ENCODE peak calls at places on chromosome 1, in nine cellular contexts. One of them, this sample, is unnamed.

GRCh38 chr1:116379057-116379630 is 6.1 kb downstream of the ATP1A1 start:
- DNase-seq in neuronal stem cell: no peak
- DNase-seq in brain microvascular endothelial cell: no peak
- DNase-seq in fibroblast of lung: no peak
- DNase-seq in AG04450: no peak
- DNase-seq in suprapubic skin: no peak
- DNase-seq in left ventricle myocardium inferior: no peak
- DNase-seq in tibial nerve: no peak
- DNase-seq in PC-3: no peak
- DNase-seq in this sample: no peak

GRCh38 chr1:1881727-1882126 is 9.2 kb downstream of the GNB1 start:
- DNase-seq in neuronal stem cell: no peak
- DNase-seq in brain microvascular endothelial cell: no peak
- DNase-seq in fibroblast of lung: no peak
- DNase-seq in AG04450: no peak
- DNase-seq in suprapubic skin: no peak
- DNase-seq in left ventricle myocardium inferior: no peak
- DNase-seq in tibial nerve: no peak
- DNase-seq in PC-3: no peak
- DNase-seq in this sample: no peak

GRCh38 chr1:224710196-224710595 is 94.1 kb downstream of the CNIH3 start:
- DNase-seq in neuronal stem cell: no peak
- DNase-seq in brain microvascular endothelial cell: no peak
- DNase-seq in fibroblast of lung: peak; percentile 68
- DNase-seq in AG04450: no peak
- DNase-seq in suprapubic skin: no peak
- DNase-seq in left ventricle myocardium inferior: no peak
- DNase-seq in tibial nerve: no peak
- DNase-seq in PC-3: peak; percentile 17
- DNase-seq in this sample: no peak

GRCh38 chr1:227729144-227729880 is 5.8 kb downstream of the JMJD4 start:
- DNase-seq in neuronal stem cell: no peak
- DNase-seq in brain microvascular endothelial cell: no peak
- DNase-seq in fibroblast of lung: no peak
- DNase-seq in AG04450: no peak
- DNase-seq in suprapubic skin: no peak
- DNase-seq in left ventricle myocardium inferior: no peak
- DNase-seq in tibial nerve: no peak
- DNase-seq in PC-3: peak; percentile 25
- DNase-seq in this sample: no peak

GRCh38 chr1:87451229-87451900 is 122.7 kb downstream of the LMO4 start:
- DNase-seq in neuronal stem cell: no peak
- DNase-seq in brain microvascular endothelial cell: peak; percentile 2
- DNase-seq in fibroblast of lung: peak; percentile 12
- DNase-seq in AG04450: peak; percentile 7
- DNase-seq in suprapubic skin: no peak
- DNase-seq in left ventricle myocardium inferior: no peak
- DNase-seq in tibial nerve: no peak
- DNase-seq in PC-3: no peak
- DNase-seq in this sample: no peak

GRCh38 chr1:201254625-201255469 is 28.5 kb upstream of the PKP1 start:
- DNase-seq in neuronal stem cell: peak; percentile 73
- DNase-seq in brain microvascular endothelial cell: no peak
- DNase-seq in fibroblast of lung: peak; percentile 28
- DNase-seq in AG04450: no peak
- DNase-seq in suprapubic skin: peak; percentile 82
- DNase-seq in left ventricle myocardium inferior: peak; percentile 56
- DNase-seq in tibial nerve: peak; percentile 61
- DNase-seq in PC-3: peak; percentile 98
- DNase-seq in this sample: peak; percentile 15

GRCh38 chr1:232602622-232603021 is 27.3 kb downstream of the SIPA1L2 start:
- DNase-seq in neuronal stem cell: no peak
- DNase-seq in brain microvascular endothelial cell: no peak
- DNase-seq in fibroblast of lung: no peak
- DNase-seq in AG04450: no peak
- DNase-seq in suprapubic skin: no peak
- DNase-seq in left ventricle myocardium inferior: no peak
- DNase-seq in tibial nerve: no peak
- DNase-seq in PC-3: no peak
- DNase-seq in this sample: no peak

GRCh38 chr1:125065821-125066180 is 3881.0 kb downstream of the SRGAP2C start:
- DNase-seq in neuronal stem cell: no peak
- DNase-seq in brain microvascular endothelial cell: no peak
- DNase-seq in fibroblast of lung: no peak
- DNase-seq in AG04450: no peak
- DNase-seq in suprapubic skin: peak; percentile 64
- DNase-seq in left ventricle myocardium inferior: no peak
- DNase-seq in tibial nerve: no peak
- DNase-seq in PC-3: no peak
- DNase-seq in this sample: no peak

GRCh38 chr1:80892452-80892995 is 908.2 kb upstream of the ADGRL2 start:
- DNase-seq in neuronal stem cell: peak; percentile 12
- DNase-seq in brain microvascular endothelial cell: no peak
- DNase-seq in fibroblast of lung: peak; percentile 21
- DNase-seq in AG04450: no peak
- DNase-seq in suprapubic skin: no peak
- DNase-seq in left ventricle myocardium inferior: no peak
- DNase-seq in tibial nerve: no peak
- DNase-seq in PC-3: no peak
- DNase-seq in this sample: no peak

GRCh38 chr1:97433520-97434175 is 487.2 kb downstream of the DPYD start:
- DNase-seq in neuronal stem cell: no peak
- DNase-seq in brain microvascular endothelial cell: peak; percentile 9
- DNase-seq in fibroblast of lung: peak; percentile 95
- DNase-seq in AG04450: peak; percentile 66
- DNase-seq in suprapubic skin: no peak
- DNase-seq in left ventricle myocardium inferior: no peak
- DNase-seq in tibial nerve: no peak
- DNase-seq in PC-3: peak; percentile 29
- DNase-seq in this sample: no peak

GRCh38 chr1:228156518-228156875 is 6.8 kb downstream of the GJC2 start:
- DNase-seq in neuronal stem cell: no peak
- DNase-seq in brain microvascular endothelial cell: no peak
- DNase-seq in fibroblast of lung: no peak
- DNase-seq in AG04450: no peak
- DNase-seq in suprapubic skin: no peak
- DNase-seq in left ventricle myocardium inferior: peak; percentile 9
- DNase-seq in tibial nerve: no peak
- DNase-seq in PC-3: no peak
- DNase-seq in this sample: no peak

GRCh38 chr1:7962011-7962335 is 462 bp downstream of the PARK7 start:
- DNase-seq in neuronal stem cell: no peak
- DNase-seq in brain microvascular endothelial cell: no peak
- DNase-seq in fibroblast of lung: no peak
- DNase-seq in AG04450: no peak
- DNase-seq in suprapubic skin: no peak
- DNase-seq in left ventricle myocardium inferior: no peak
- DNase-seq in tibial nerve: no peak
- DNase-seq in PC-3: no peak
- DNase-seq in this sample: no peak

DNA sequence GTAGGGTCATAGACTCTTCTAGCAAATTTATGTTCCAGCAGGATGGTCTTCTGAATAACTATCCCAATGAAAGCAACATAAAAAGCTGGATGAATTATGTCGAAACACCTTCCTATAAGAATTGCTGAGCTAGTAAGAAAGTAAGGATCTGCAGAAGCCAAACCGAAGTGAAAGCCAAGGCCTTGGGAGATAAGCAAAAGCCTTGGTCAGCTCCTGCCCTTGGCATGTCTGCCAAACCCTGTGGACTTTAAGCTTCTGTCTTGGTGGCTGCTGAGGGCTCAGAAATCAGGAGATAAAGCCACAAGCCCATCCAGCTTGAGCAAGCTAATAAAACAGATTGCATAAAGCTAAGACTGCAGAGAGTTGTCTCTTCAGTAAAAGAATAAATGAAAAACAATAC is 81.2 kb upstream of the KCND3 start:
- DNase-seq in neuronal stem cell: no peak
- DNase-seq in brain microvascular endothelial cell: no peak
- DNase-seq in fibroblast of lung: no peak
- DNase-seq in AG04450: no peak
- DNase-seq in suprapubic skin: no peak
- DNase-seq in left ventricle myocardium inferior: no peak
- DNase-seq in tibial nerve: no peak
- DNase-seq in PC-3: no peak
- DNase-seq in this sample: no peak
- H3K27me3 ChIP-seq in neuronal stem cell: no peaks in the 10 kb centered on the region
- H3K27me3 ChIP-seq in brain microvascular endothelial cell: no peaks in the 10 kb centered on the region
- H3K27me3 ChIP-seq in fibroblast of lung: no peaks in the 10 kb centered on the region
- H3K27me3 ChIP-seq in AG04450: no peaks in the 10 kb centered on the region
- H3K27me3 ChIP-seq in suprapubic skin: no peaks in the 10 kb centered on the region
- H3K27me3 ChIP-seq in left ventricle myocardium inferior: peaks cover 5% of the 10 kb centered on the region
- H3K27me3 ChIP-seq in tibial nerve: no peaks in the 10 kb centered on the region
- H3K27me3 ChIP-seq in PC-3: peaks cover 17% of the 10 kb centered on the region
- H3K27me3 ChIP-seq in this sample: no peaks in the 10 kb centered on the region

GRCh38 chr1:161290779-161291178 is 19.0 kb downstream of the MPZ start:
- DNase-seq in neuronal stem cell: no peak
- DNase-seq in brain microvascular endothelial cell: no peak
- DNase-seq in fibroblast of lung: no peak
- DNase-seq in AG04450: no peak
- DNase-seq in suprapubic skin: no peak
- DNase-seq in left ventricle myocardium inferior: no peak
- DNase-seq in tibial nerve: no peak
- DNase-seq in PC-3: no peak
- DNase-seq in this sample: no peak

GRCh38 chr1:161285519-161285918 is 24.2 kb downstream of the MPZ start:
- DNase-seq in neuronal stem cell: no peak
- DNase-seq in brain microvascular endothelial cell: no peak
- DNase-seq in fibroblast of lung: no peak
- DNase-seq in AG04450: no peak
- DNase-seq in suprapubic skin: no peak
- DNase-seq in left ventricle myocardium inferior: no peak
- DNase-seq in tibial nerve: no peak
- DNase-seq in PC-3: no peak
- DNase-seq in this sample: no peak

GRCh38 chr1:161287482-161288054 is 22.2 kb downstream of the MPZ start:
- DNase-seq in neuronal stem cell: no peak
- DNase-seq in brain microvascular endothelial cell: no peak
- DNase-seq in fibroblast of lung: no peak
- DNase-seq in AG04450: no peak
- DNase-seq in suprapubic skin: no peak
- DNase-seq in left ventricle myocardium inferior: no peak
- DNase-seq in tibial nerve: no peak
- DNase-seq in PC-3: no peak
- DNase-seq in this sample: peak; percentile 57

GRCh38 chr1:161285113-161285512 is 24.7 kb downstream of the MPZ start:
- DNase-seq in neuronal stem cell: no peak
- DNase-seq in brain microvascular endothelial cell: no peak
- DNase-seq in fibroblast of lung: no peak
- DNase-seq in AG04450: no peak
- DNase-seq in suprapubic skin: no peak
- DNase-seq in left ventricle myocardium inferior: no peak
- DNase-seq in tibial nerve: no peak
- DNase-seq in PC-3: no peak
- DNase-seq in this sample: no peak
- H3K27me3 ChIP-seq in neuronal stem cell: peaks cover 18% of the 10 kb centered on the region
- H3K27me3 ChIP-seq in brain microvascular endothelial cell: peaks cover 17% of the 10 kb centered on the region
- H3K27me3 ChIP-seq in fibroblast of lung: peaks cover 2% of the 10 kb centered on the region
- H3K27me3 ChIP-seq in AG04450: peaks cover 17% of the 10 kb centered on the region
- H3K27me3 ChIP-seq in suprapubic skin: no peaks in the 10 kb centered on the region
- H3K27me3 ChIP-seq in left ventricle myocardium inferior: peaks cover 4% of the 10 kb centered on the region
- H3K27me3 ChIP-seq in tibial nerve: no peaks in the 10 kb centered on the region
- H3K27me3 ChIP-seq in PC-3: peaks cover 49% of the 10 kb centered on the region
- H3K27me3 ChIP-seq in this sample: no peaks in the 10 kb centered on the region

DNA sequence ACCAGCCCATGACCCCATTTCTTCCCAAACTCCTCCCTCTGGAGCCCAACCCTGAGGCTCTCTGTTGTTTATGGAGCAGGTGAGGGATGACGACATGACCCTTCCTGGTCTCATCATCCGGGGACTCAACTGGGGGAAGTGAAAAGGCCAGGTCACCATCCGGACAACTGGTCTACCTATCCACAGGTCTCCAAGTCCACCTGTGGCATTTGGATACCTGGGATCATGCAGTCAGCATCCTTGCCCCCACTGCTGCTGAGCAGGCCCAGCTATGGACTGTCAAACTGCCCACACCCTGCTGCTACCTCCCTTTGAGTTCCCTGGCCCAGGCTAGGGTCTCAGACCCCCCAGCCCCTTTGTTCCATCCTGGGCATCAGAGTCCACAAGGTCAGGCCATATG is 60.0 kb upstream of the LAPTM5 start:
- DNase-seq in neuronal stem cell: no peak
- DNase-seq in brain microvascular endothelial cell: no peak
- DNase-seq in fibroblast of lung: no peak
- DNase-seq in AG04450: no peak
- DNase-seq in suprapubic skin: no peak
- DNase-seq in left ventricle myocardium inferior: no peak
- DNase-seq in tibial nerve: no peak
- DNase-seq in PC-3: no peak
- DNase-seq in this sample: no peak
- H3K27me3 ChIP-seq in neuronal stem cell: no peaks in the 10 kb centered on the region
- H3K27me3 ChIP-seq in brain microvascular endothelial cell: no peaks in the 10 kb centered on the region
- H3K27me3 ChIP-seq in fibroblast of lung: peaks cover 2% of the 10 kb centered on the region
- H3K27me3 ChIP-seq in AG04450: no peaks in the 10 kb centered on the region
- H3K27me3 ChIP-seq in suprapubic skin: peaks cover 33% of the 10 kb centered on the region
- H3K27me3 ChIP-seq in left ventricle myocardium inferior: peaks cover 30% of the 10 kb centered on the region
- H3K27me3 ChIP-seq in tibial nerve: no peaks in the 10 kb centered on the region
- H3K27me3 ChIP-seq in PC-3: no peaks in the 10 kb centered on the region
- H3K27me3 ChIP-seq in this sample: peaks cover 3% of the 10 kb centered on the region

GRCh38 chr1:78854556-78854955 is 152.0 kb downstream of the ADGRL4 start:
- DNase-seq in neuronal stem cell: no peak
- DNase-seq in brain microvascular endothelial cell: no peak
- DNase-seq in fibroblast of lung: no peak
- DNase-seq in AG04450: no peak
- DNase-seq in suprapubic skin: no peak
- DNase-seq in left ventricle myocardium inferior: no peak
- DNase-seq in tibial nerve: no peak
- DNase-seq in PC-3: no peak
- DNase-seq in this sample: no peak
- H3K27me3 ChIP-seq in neuronal stem cell: no peaks in the 10 kb centered on the region
- H3K27me3 ChIP-seq in brain microvascular endothelial cell: no peaks in the 10 kb centered on the region
- H3K27me3 ChIP-seq in fibroblast of lung: no peaks in the 10 kb centered on the region
- H3K27me3 ChIP-seq in AG04450: no peaks in the 10 kb centered on the region
- H3K27me3 ChIP-seq in suprapubic skin: no peaks in the 10 kb centered on the region
- H3K27me3 ChIP-seq in left ventricle myocardium inferior: no peaks in the 10 kb centered on the region
- H3K27me3 ChIP-seq in tibial nerve: no peaks in the 10 kb centered on the region
- H3K27me3 ChIP-seq in PC-3: no peaks in the 10 kb centered on the region
- H3K27me3 ChIP-seq in this sample: no peaks in the 10 kb centered on the region

DNA sequence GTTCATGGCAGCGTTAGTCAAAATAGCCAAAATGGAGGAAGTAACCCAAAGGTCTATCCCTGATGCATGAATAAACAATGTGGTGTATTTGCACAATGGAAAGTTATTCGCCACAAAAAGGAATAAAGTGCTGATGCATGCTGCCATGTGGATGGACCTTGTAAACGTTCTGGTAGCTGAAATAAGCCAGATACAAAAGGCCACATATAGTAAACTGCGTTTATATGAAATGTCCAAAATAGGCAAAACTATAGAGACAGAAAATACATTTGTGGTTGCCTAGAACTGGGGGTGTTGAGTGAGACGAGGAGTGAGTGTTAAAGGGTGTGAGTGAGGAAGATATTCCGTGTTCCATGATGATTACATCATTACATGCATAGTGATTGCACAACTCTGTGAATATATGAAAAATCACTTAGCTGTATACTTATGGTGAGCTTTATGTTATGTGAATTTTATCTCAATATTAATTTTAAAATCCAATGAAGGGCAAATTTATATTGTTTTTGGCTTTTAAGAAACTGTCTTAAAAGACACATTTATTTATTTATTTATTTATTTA is 321.3 kb downstream of the KIF26B start:
- DNase-seq in neuronal stem cell: no peak
- DNase-seq in brain microvascular endothelial cell: no peak
- DNase-seq in fibroblast of lung: peak; percentile 51
- DNase-seq in AG04450: no peak
- DNase-seq in suprapubic skin: no peak
- DNase-seq in left ventricle myocardium inferior: no peak
- DNase-seq in tibial nerve: no peak
- DNase-seq in PC-3: no peak
- DNase-seq in this sample: no peak
- H3K27me3 ChIP-seq in neuronal stem cell: no peaks in the 10 kb centered on the region
- H3K27me3 ChIP-seq in brain microvascular endothelial cell: no peaks in the 10 kb centered on the region
- H3K27me3 ChIP-seq in fibroblast of lung: no peaks in the 10 kb centered on the region
- H3K27me3 ChIP-seq in AG04450: no peaks in the 10 kb centered on the region
- H3K27me3 ChIP-seq in suprapubic skin: no peaks in the 10 kb centered on the region
- H3K27me3 ChIP-seq in left ventricle myocardium inferior: no peaks in the 10 kb centered on the region
- H3K27me3 ChIP-seq in tibial nerve: no peaks in the 10 kb centered on the region
- H3K27me3 ChIP-seq in PC-3: peaks cover 78% of the 10 kb centered on the region
- H3K27me3 ChIP-seq in this sample: no peaks in the 10 kb centered on the region

This sample was measured in HepG2.